ENCODE peak calls at places on chromosomes 13 and 19, in six cellular contexts. V is HepG2, T is esophagus muscularis mucosa, R is breast epithelium, O is transverse colon, X is GM12878. C is an unnamed sample.

GRCh38 chr13:25733061-25733491 is 318.7 kb downstream of the SHISA2 start:
- DNase-seq in V (no peak), T (peak; percentile 24), R (no peak), O (no peak), X (no peak), C (no peak)

GRCh38 chr19:43755256-43755801 is 567 bp upstream of the SMG9 start:
- DNase-seq in V (no peak), T (no peak), R (peak; percentile 77), O (peak; percentile 90), X (no peak), C (no peak)

GRCh38 chr13:110157718-110158117 is 149.2 kb downstream of the COL4A1 start:
- DNase-seq in V (no peak), T (no peak), R (no peak), O (no peak), X (no peak), C (no peak)

GRCh38 chr19:36573948-36574726 is 1.0 kb upstream of the ZNF529 start:
- DNase-seq in V (peak; percentile 13), T (no peak), R (no peak), O (peak; percentile 7), X (no peak), C (no peak)

GRCh38 chr19:33171916-33172359 is 22.2 kb upstream of the LRP3 start:
- DNase-seq in V (no peak), T (no peak), R (no peak), O (no peak), X (no peak), C (no peak)

GRCh38 chr13:40069173-40070044 is 413.9 kb downstream of the COG6 start:
- DNase-seq in V (peak; percentile 67), T (peak; percentile 91), R (peak; percentile 75), O (peak; percentile 80), X (no peak), C (peak; percentile 80)

GRCh38 chr13:43229506-43229905 is 206.1 kb downstream of the DNAJC15 start:
- DNase-seq in V (no peak), T (peak; percentile 87), R (no peak), O (no peak), X (no peak), C (no peak)

GRCh38 chr19:57807541-57807940 is 7.2 kb downstream of the ZNF552 start:
- DNase-seq in V (no peak), T (no peak), R (no peak), O (no peak), X (no peak), C (no peak)

GRCh38 chr19:29741776-29742175 is 26.7 kb upstream of the C19orf12 start:
- DNase-seq in V (no peak), T (no peak), R (no peak), O (no peak), X (no peak), C (no peak)

GRCh38 chr13:37058801-37059135 is 720 bp downstream of the SUPT20H start:
- DNase-seq in V (no peak), T (no peak), R (no peak), O (no peak), X (peak; percentile 7), C (no peak)

GRCh38 chr19:13396256-13397080 is 109.8 kb downstream of the CACNA1A start:
- DNase-seq in V (peak; percentile 30), T (no peak), R (no peak), O (peak; percentile 15), X (no peak), C (no peak)

GRCh38 chr19:49528211-49528771 is 488 bp downstream of the RCN3 start:
- DNase-seq in V (no peak), T (no peak), R (no peak), O (no peak), X (no peak), C (no peak)

GRCh38 chr13:96539791-96540190 is 449.9 kb downstream of the HS6ST3 start:
- DNase-seq in V (no peak), T (no peak), R (no peak), O (no peak), X (no peak), C (no peak)

GRCh38 chr13:43414111-43414510 is 372.7 kb downstream of the ENOX1 start:
- DNase-seq in V (no peak), T (no peak), R (no peak), O (no peak), X (no peak), C (no peak)

GRCh38 chr13:98103942-98104880 is 38.7 kb upstream of the FARP1 start:
- DNase-seq in V (peak; percentile 47), T (no peak), R (no peak), O (no peak), X (no peak), C (no peak)

GRCh38 chr13:81658598-81659370 is 1317.9 kb upstream of the SPRY2 start:
- DNase-seq in V (no peak), T (no peak), R (no peak), O (no peak), X (no peak), C (no peak)

GRCh38 chr13:41976491-41976890 is 15.6 kb upstream of the VWA8 start:
- DNase-seq in V (no peak), T (no peak), R (no peak), O (no peak), X (no peak), C (no peak)

GRCh38 chr19:3539743-3540118 is 757 bp downstream of the TEKTIP1 start:
- DNase-seq in V (no peak), T (no peak), R (no peak), O (no peak), X (no peak), C (no peak)

GRCh38 chr13:75308222-75308621 is 173.7 kb downstream of the TBC1D4 start:
- DNase-seq in V (no peak), T (no peak), R (no peak), O (no peak), X (no peak), C (no peak)

GRCh38 chr13:26855921-26856320 is 95.3 kb upstream of the GPR12 start:
- DNase-seq in V (no peak), T (no peak), R (no peak), O (no peak), X (no peak), C (no peak)

GRCh38 chr13:110125613-110126272 is 181.2 kb downstream of the COL4A1 start:
- DNase-seq in V (no peak), T (peak; percentile 90), R (no peak), O (no peak), X (no peak), C (no peak)

GRCh38 chr13:44969858-44970484 is 19.3 kb downstream of the NUFIP1 start:
- DNase-seq in V (peak; percentile 49), T (no peak), R (no peak), O (no peak), X (no peak), C (no peak)

GRCh38 chr19:36707134-36707533 is 19.7 kb downstream of the ZNF567 start:
- DNase-seq in V (no peak), T (no peak), R (no peak), O (no peak), X (no peak), C (no peak)

GRCh38 chr13:61162636-61163035 is 253.0 kb downstream of the PCDH20 start:
- DNase-seq in V (no peak), T (no peak), R (no peak), O (no peak), X (no peak), C (no peak)
- TF ChIP-seq POLR2AphosphoS5 in V (no peak), T (no peak), R (no peak), O (no peak), X (no peak), C (no peak)

DNA sequence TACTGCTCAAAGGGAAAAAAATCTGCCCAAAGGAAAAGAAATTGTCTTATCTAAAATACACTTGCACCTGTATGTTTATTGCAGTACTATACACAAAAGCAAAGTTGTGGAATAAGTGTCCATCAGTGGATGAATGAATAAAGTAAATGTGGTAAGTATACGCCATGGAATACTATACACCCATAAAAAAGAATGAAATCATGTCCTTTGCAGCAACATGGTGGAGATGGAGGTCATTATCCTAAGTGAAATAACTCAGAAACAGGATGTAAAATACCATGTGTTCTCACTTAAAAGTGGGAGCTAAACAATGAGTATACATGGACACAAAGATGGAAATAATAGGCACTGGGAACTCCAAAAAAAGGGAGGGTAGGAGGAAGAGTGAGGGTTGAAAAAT is 3.8 kb upstream of the MUC16 start:
- DNase-seq in V (no peak), T (no peak), R (no peak), O (no peak), X (no peak), C (no peak)
- H3K9me3 ChIP-seq in V (no peaks in the 10 kb centered on the region), T (no peaks in the 10 kb centered on the region), R (no peaks in the 10 kb centered on the region), O (no peaks in the 10 kb centered on the region), X (no peaks in the 10 kb centered on the region), C (no peaks in the 10 kb centered on the region)

GRCh38 chr19:2311093-2311492 is 3.1 kb upstream of the LINGO3 start:
- DNase-seq in V (no peak), T (no peak), R (no peak), O (no peak), X (no peak), C (no peak)

GRCh38 chr19:2315121-2315817 is 7.3 kb upstream of the LINGO3 start:
- DNase-seq in V (no peak), T (no peak), R (no peak), O (no peak), X (no peak), C (no peak)

GRCh38 chr19:2309734-2310362 is 1.9 kb upstream of the LINGO3 start:
- DNase-seq in V (no peak), T (no peak), R (no peak), O (no peak), X (no peak), C (peak; percentile 49)

GRCh38 chr19:2315818-2316353 is 7.9 kb upstream of the LINGO3 start:
- DNase-seq in V (peak; percentile 55), T (peak; percentile 94), R (no peak), O (peak; percentile 71), X (no peak), C (no peak)

GRCh38 chr19:2312819-2313501 is 5.0 kb upstream of the LINGO3 start:
- DNase-seq in V (no peak), T (no peak), R (no peak), O (no peak), X (no peak), C (no peak)
- TF ChIP-seq CTCF in V (no peak), T (no peak), R (no peak), O (no peak), X (no peak), C (no peak)

DNA sequence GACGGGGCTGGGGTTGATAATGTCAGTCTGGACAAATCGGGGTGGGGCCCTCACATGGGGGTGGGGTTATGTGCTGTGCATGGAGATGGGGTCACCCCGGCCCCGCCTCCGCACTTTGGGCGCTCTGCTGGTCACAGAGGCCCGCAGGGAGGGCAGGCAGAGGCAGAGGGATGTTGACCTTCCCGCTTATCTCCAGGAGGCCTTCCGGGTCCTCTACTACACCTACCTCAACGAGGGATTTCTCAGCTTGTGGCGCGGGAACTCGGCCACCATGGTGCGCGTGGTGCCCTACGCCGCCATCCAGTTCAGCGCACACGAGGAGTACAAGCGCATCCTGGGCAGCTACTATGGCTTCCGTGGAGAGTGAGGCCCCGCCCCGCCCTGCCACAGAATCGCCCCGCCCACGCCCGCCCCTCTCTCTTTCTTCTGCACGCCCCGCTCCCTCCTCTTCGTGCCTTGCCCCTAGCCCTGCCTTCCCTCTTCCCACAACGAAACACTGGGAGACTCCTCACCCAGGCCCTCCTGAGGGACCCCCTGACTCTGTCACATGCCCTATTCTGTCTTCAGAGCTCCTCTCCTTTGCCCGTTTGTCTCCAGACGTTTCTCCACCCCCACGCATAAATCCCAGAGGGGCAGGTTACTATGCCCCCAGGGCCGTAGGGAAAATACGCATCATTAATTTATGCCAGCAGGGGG is 32.8 kb downstream of the TMEM161A start:
- DNase-seq in V (peak; percentile 48), T (no peak), R (no peak), O (peak; percentile 69), X (peak; percentile 13), C (no peak)
- TF ChIP-seq POLR2AphosphoS5 in V (peak; percentile 52), T (no peak), R (no peak), O (no peak), X (no peak), C (no peak)